ENCODE peak calls at places on chromosome 4, in four cellular contexts. V, G, U and I are unnamed samples.

GRCh38 chr4:127622923-127623754 is 9.6 kb upstream of the INTU start:
- DNase-seq in G (no peak), U (peak; percentile 5), V (peak; percentile 36), I (no peak)

GRCh38 chr4:143625632-143626031 is 74.8 kb downstream of the FREM3 start:
- DNase-seq in U (no peak), G (no peak), V (no peak), I (no peak)

GRCh38 chr4:1842339-1842895 is 13.5 kb downstream of the LETM1 start:
- DNase-seq in U (no peak), G (no peak), V (no peak), I (no peak)

GRCh38 chr4:132001542-132001941 is 1147.6 kb upstream of the PCDH10 start:
- DNase-seq in U (no peak), V (no peak), G (no peak), I (no peak)

GRCh38 chr4:70902577-70903281 is 560 bp downstream of the MOB1B start:
- DNase-seq in U (no peak), V (no peak), G (peak; percentile 34), I (no peak)

GRCh38 chr4:82380344-82380743 is 6.6 kb upstream of the HNRNPD start:
- DNase-seq in V (no peak), G (no peak), U (no peak), I (no peak)

GRCh38 chr4:155911905-155912304 is 8.4 kb downstream of the TDO2 start:
- DNase-seq in U (no peak), G (no peak), V (no peak), I (no peak)

GRCh38 chr4:150126880-150127236 is 48.6 kb downstream of the DCLK2 start:
- DNase-seq in V (no peak), U (no peak), G (no peak), I (no peak)

GRCh38 chr4:151204925-151205524 is 71.9 kb upstream of the PRSS48 start:
- DNase-seq in U (peak; percentile 97), V (no peak), G (no peak), I (no peak)

GRCh38 chr4:8225290-8225625 is 26.2 kb downstream of the SH3TC1 start:
- DNase-seq in G (no peak), V (no peak), U (no peak), I (no peak)
- H3K4me1 ChIP-seq in G (peaks cover 28% of the 10 kb centered on the region), V (peaks cover 12% of the 10 kb centered on the region), U (peaks cover 64% of the 10 kb centered on the region), I (peaks cover 26% of the 10 kb centered on the region)

DNA sequence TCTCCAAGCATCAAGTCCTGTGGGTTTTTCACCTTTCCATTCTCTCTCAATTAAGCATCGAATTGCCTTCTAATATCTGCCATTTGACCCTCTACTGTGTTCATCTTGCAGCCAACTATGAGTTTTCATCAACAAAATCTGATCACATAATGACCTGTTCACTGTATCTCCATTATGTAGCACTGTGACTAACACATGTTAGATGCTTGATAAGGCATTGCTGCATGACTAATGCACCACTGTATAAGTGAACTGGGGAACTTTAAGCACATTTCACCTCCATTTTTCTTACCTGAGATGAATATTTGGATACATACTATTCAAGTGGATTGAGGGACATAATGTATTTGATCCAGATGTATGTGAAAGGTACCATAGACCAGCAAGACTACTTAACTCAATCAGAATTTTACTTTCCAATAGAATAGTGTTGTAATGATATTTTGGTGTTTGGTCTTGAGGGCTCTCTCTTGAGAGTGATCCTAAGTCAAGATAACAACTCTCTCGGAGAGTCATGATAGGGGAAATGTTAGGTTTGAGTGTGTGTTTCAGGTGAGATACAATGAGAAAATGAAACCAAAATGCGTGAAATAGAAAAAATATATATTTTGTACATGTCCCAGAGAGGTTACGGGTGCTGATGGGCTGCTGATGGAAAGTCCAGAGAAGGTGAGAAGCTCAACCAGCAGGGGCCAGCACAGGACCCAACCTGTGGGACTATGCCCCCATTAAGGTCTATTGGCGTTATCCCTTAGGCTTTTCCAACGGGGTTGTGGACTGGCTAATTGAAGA is 60.2 kb upstream of the HS3ST1 start:
- DNase-seq in G (no peak), U (no peak), V (no peak), I (no peak)
- TF ChIP-seq CTCF in G (no peak), U (no peak), V (no peak), I (no peak)

GRCh38 chr4:114017120-114017917 is 37.9 kb upstream of the ARSJ start:
- DNase-seq in V (no peak), U (no peak), G (no peak), I (no peak)

GRCh38 chr4:114015444-114015899 is 36.0 kb upstream of the ARSJ start:
- DNase-seq in U (no peak), V (no peak), G (no peak), I (no peak)

GRCh38 chr4:114012749-114013148 is 33.3 kb upstream of the ARSJ start:
- DNase-seq in U (no peak), G (no peak), V (no peak), I (no peak)
- TF ChIP-seq EP300 in U (no peak), G (no peak), V (no peak), I (no peak)

DNA sequence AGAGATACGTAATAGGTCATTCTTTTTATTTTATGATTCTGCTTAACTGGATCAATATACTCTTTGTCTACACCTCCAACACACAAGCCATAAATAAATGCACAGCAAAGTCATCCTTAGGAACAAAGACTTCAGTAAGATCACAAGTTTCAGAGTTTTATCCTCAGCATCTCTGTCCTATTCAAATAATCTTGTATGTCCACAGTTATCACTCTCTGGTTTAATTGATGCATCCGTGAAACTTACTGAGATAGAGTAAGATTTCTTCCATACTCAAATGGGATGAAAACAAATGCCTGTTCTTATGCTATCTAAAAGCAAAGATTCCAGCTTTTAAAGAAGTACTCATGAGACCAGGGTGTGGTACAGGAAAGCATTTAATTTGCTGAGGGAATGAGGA is 184.6 kb upstream of the SLC7A11 start:
- DNase-seq in V (no peak), U (no peak), G (no peak), I (no peak)
- H3K4me1 ChIP-seq in V (no peaks in the 10 kb centered on the region), U (no peaks in the 10 kb centered on the region), G (no peaks in the 10 kb centered on the region), I (no peaks in the 10 kb centered on the region)

GRCh38 chr4:99811850-99812249 is 4.8 kb upstream of the DAPP1 start:
- DNase-seq in U (peak; percentile 15), G (no peak), V (no peak), I (no peak)

GRCh38 chr4:99810536-99810935 is 6.1 kb upstream of the DAPP1 start:
- DNase-seq in U (no peak), V (no peak), G (no peak), I (no peak)

GRCh38 chr4:99809326-99809725 is 7.3 kb upstream of the DAPP1 start:
- DNase-seq in G (no peak), U (no peak), V (no peak), I (no peak)

GRCh38 chr4:99808260-99808857 is 8.3 kb upstream of the DAPP1 start:
- DNase-seq in G (peak; percentile 77), U (peak; percentile 49), V (no peak), I (peak; percentile 71)

DNA sequence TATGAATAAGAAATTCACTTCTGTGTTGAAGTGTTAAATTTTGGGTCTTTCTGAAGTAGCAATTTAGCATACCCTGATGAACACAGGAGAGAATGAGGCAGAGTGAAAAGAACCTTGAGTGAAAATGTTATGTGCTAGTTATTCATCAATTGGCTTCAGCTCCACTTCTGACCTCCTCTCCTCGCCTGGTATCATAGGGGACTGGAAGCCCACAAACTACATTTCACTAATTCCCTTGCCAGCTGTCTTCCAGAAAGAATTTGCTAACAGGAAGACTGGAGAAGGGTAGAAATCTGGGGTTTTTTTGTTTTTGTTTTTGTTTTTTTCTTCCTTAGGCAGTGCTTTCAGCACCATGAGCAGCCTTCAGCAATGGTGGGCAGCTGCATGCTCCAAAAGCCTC is 5.5 kb upstream of the DAPP1 start:
- DNase-seq in V (no peak), U (no peak), G (no peak), I (no peak)
- TF ChIP-seq CTCF in V (no peak), U (no peak), G (no peak), I (no peak)

DNA sequence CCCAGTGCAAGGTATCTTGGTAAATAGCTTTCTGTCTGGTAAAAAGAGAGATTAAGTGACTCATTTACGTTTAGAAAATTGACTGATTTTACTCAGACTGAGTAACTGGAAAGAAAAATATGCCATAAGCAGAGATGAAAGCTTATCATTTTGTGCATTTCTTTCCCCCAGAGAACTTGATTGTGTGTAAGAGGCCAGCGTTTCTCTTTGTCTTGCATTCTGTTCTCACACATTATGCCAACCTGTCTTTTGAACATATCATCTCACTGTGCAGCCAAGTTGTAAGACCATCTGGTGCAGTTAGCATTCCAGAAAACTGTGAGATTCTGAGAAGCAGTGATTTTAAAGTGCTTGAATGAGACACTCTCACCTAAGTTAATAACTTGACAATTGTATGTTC is 651.3 kb downstream of the TECRL start:
- DNase-seq in G (no peak), V (no peak), U (no peak), I (no peak)
- TF ChIP-seq EP300 in G (no peak), V (no peak), U (no peak), I (no peak)

GRCh38 chr4:147960971-147961370 is 229.1 kb downstream of the ARHGAP10 start:
- DNase-seq in U (no peak), G (no peak), V (no peak), I (no peak)
- H3K4me1 ChIP-seq in U (no peaks in the 10 kb centered on the region), G (no peaks in the 10 kb centered on the region), V (peaks cover 7% of the 10 kb centered on the region), I (peaks cover 48% of the 10 kb centered on the region)

DNA sequence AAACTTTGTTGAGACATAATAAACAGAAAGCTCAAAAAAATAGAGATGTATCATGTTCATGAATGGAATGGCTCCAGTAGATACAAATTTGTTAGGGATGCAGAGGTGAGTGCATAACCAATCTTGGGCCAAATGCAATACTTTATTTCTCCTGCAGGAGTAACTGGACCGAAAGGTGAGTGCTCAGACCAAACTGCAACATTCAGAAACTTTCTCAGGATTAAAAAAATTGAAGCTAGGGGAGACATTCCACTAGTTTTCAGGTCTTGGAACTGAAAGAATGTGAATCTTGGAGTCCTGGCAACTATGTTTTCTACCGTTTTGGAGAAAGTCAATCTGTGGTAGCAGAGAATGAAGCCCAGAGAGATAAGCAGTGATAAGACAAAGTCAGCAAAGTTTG is 21.2 kb upstream of the LCORL start:
- DNase-seq in U (no peak), V (no peak), G (no peak), I (no peak)
- TF ChIP-seq CTCF in U (no peak), V (no peak), G (peak; percentile 12), I (no peak)